ENCODE peak calls at places on chromosome 2, in eight cellular contexts. V is activated gamma-delta T cell treated with anti-CD3 and anti-CD28 coated beads, Interleukin-2, amount 50 U/mL, for 16 hours; G is fibroblast of the aortic adventitia; Y is activated naive CD8-positive, alpha-beta T cell treated with anti-CD3 and anti-CD28 coated beads for 36 hours; Q is ELR; C is NCI-H2171; F is caudate nucleus; M is GOT3. W is an unnamed sample.

GRCh38 chr2:10868465-10869314 is 43.0 kb upstream of the KCNF1 start:
- DNase-seq in V (no peak), G (peak; percentile 5), Y (no peak), Q (peak; percentile 84), C (no peak), F (no peak), M (no peak), W (no peak)

GRCh38 chr2:16726147-16726546 is 60.5 kb upstream of the CYRIA start:
- DNase-seq in V (no peak), G (no peak), Y (no peak), Q (no peak), C (no peak), F (no peak), M (no peak), W (no peak)

GRCh38 chr2:240997141-240997855 is 1.1 kb upstream of the SNED1 start:
- DNase-seq in V (no peak), G (peak; percentile 60), Y (no peak), Q (no peak), C (no peak), F (no peak), M (no peak), W (no peak)

GRCh38 chr2:212832211-212833195 is 293.9 kb upstream of the ERBB4 start:
- DNase-seq in V (no peak), G (no peak), Y (no peak), Q (no peak), C (no peak), F (no peak), M (no peak), W (no peak)

GRCh38 chr2:173792166-173792565 is 173.0 kb downstream of the SP3 start:
- DNase-seq in V (no peak), G (no peak), Y (no peak), Q (no peak), C (no peak), F (no peak), M (no peak), W (no peak)

GRCh38 chr2:80737047-80737446 is 432.5 kb upstream of the LRRTM1 start:
- DNase-seq in V (no peak), G (no peak), Y (no peak), Q (no peak), C (no peak), F (no peak), M (no peak), W (no peak)

GRCh38 chr2:224930990-224931389 is 111.3 kb downstream of the DOCK10 start:
- DNase-seq in V (no peak), G (no peak), Y (no peak), Q (no peak), C (no peak), F (no peak), M (no peak), W (no peak)

GRCh38 chr2:240567137-240567871 is 980 bp upstream of the RNPEPL1 start:
- DNase-seq in V (no peak), G (no peak), Y (no peak), Q (peak; percentile 44), C (no peak), F (no peak), M (no peak), W (peak; percentile 12)

GRCh38 chr2:27961997-27962396 is 71.5 kb downstream of the BABAM2 start:
- DNase-seq in V (no peak), G (peak; percentile 46), Y (no peak), Q (peak; percentile 77), C (no peak), F (no peak), M (no peak), W (no peak)

GRCh38 chr2:159146930-159147666 is 139.4 kb downstream of the WDSUB1 start:
- DNase-seq in V (no peak), G (no peak), Y (no peak), Q (no peak), C (peak; percentile 89), F (no peak), M (no peak), W (peak; percentile 87)

W was measured in DMS 273 treated with DMSO at 0.1 percent for 48 hours.